ENCODE peak calls at places on chromosomes 4 and X, in eight cellular contexts. Y is A549, Z is mucosa of gallbladder, K is astrocyte of the spinal cord, N is Caco-2, R is caudate nucleus, J is fibroblast of lung, P is NCI-H2081. O is an unnamed sample.
A peak's percentile ranks its signal among the peaks of the same experiment; 100 is the strongest.

GRCh38 chr4:3440979-3441500 is 728 bp upstream of the HGFAC start:
- DNase-seq in N (no peak), Y (no peak), J (no peak), P (no peak), K (no peak), R (no peak), Z (no peak), O (no peak)

GRCh38 chrX:133676344-133677122 is 261.2 kb upstream of the GPC4 start:
- DNase-seq in P (peak; percentile 58), Y (no peak), N (no peak), K (no peak), Z (peak; percentile 26), R (no peak), J (no peak), O (no peak)

GRCh38 chr4:56148428-56148827 is 199.7 kb downstream of the CEP135 start:
- DNase-seq in Z (no peak), Y (no peak), R (no peak), P (no peak), N (no peak), J (peak; percentile 49), K (no peak), O (no peak)

GRCh38 chr4:105025263-105026017 is 121.2 kb upstream of the TET2 start:
- DNase-seq in Z (no peak), Y (no peak), J (no peak), N (no peak), K (no peak), P (no peak), R (no peak), O (no peak)

GRCh38 chr4:74189331-74190043 is 31.6 kb downstream of the MTHFD2L start:
- DNase-seq in P (peak; percentile 48), Y (peak; percentile 32), N (peak; percentile 45), J (peak; percentile 75), K (peak; percentile 56), R (no peak), Z (no peak), O (peak; percentile 8)

GRCh38 chr4:98996056-98996941 is 778 bp downstream of the METAP1 start:
- DNase-seq in N (peak; percentile 17), J (peak; percentile 44), R (peak; percentile 20), K (peak; percentile 29), Y (peak; percentile 8), P (peak; percentile 29), Z (no peak), O (no peak)

GRCh38 chrX:129108936-129109335 is 414.4 kb downstream of the SMARCA1 start:
- DNase-seq in N (no peak), Z (no peak), K (no peak), Y (no peak), R (no peak), P (peak; percentile 94), J (no peak), O (peak; percentile 72)

GRCh38 chr4:140884431-140885058 is 128.4 kb upstream of the TBC1D9 start:
- DNase-seq in K (peak; percentile 73), Y (peak; percentile 45), J (peak; percentile 84), R (peak; percentile 29), Z (peak; percentile 54), P (peak; percentile 70), N (peak; percentile 73), O (peak; percentile 20)

GRCh38 chr4:18366762-18367358 is 345.3 kb upstream of the LCORL start:
- DNase-seq in Y (no peak), K (peak; percentile 19), R (no peak), P (peak; percentile 65), J (peak; percentile 59), N (peak; percentile 19), Z (no peak), O (no peak)

GRCh38 chrX:17833954-17834353 is 27.1 kb downstream of the RAI2 start:
- DNase-seq in Z (no peak), Y (no peak), R (no peak), J (no peak), K (no peak), P (no peak), N (no peak), O (no peak)

GRCh38 chrX:76148011-76148665 is 24.7 kb upstream of the PBDC1 start:
- DNase-seq in Z (no peak), J (peak; percentile 10), R (no peak), K (peak; percentile 46), P (no peak), Y (no peak), N (no peak), O (no peak)

GRCh38 chrX:2608638-2609430 is 82.3 kb upstream of the CD99 start:
- DNase-seq in R (no peak), Y (peak; percentile 88), J (peak; percentile 81), Z (peak; percentile 83), P (no peak), N (peak; percentile 94), K (peak; percentile 82), O (no peak)